ENCODE peak calls at places on chromosomes 3 and 15, in five cellular contexts. One of them, this sample, is unnamed.

GRCh38 chr15:32861741-32862140 is 143.9 kb downstream of the GREM1 start:
- DNase-seq in OCI-LY7: no peak
- DNase-seq in A549: no peak
- DNase-seq in mammary epithelial cell: peak; percentile 37
- DNase-seq in fibroblast of lung: peak; percentile 86
- DNase-seq in this sample: peak; percentile 48

GRCh38 chr15:38054488-38054887 is 120.0 kb downstream of the TMCO5A start:
- DNase-seq in OCI-LY7: no peak
- DNase-seq in A549: no peak
- DNase-seq in mammary epithelial cell: peak; percentile 66
- DNase-seq in fibroblast of lung: peak; percentile 66
- DNase-seq in this sample: no peak

GRCh38 chr3:34015204-34016142 is 217.0 kb downstream of the PDCD6IP start:
- DNase-seq in OCI-LY7: peak; percentile 36
- DNase-seq in A549: no peak
- DNase-seq in mammary epithelial cell: no peak
- DNase-seq in fibroblast of lung: peak; percentile 51
- DNase-seq in this sample: peak; percentile 85

GRCh38 chr15:100330629-100331215 is 11.1 kb downstream of the ADAMTS17 start:
- DNase-seq in OCI-LY7: peak; percentile 56
- DNase-seq in A549: no peak
- DNase-seq in mammary epithelial cell: no peak
- DNase-seq in fibroblast of lung: no peak
- DNase-seq in this sample: no peak

GRCh38 chr15:95930659-95931375 is 399.7 kb upstream of the NR2F2 start:
- DNase-seq in OCI-LY7: no peak
- DNase-seq in A549: no peak
- DNase-seq in mammary epithelial cell: no peak
- DNase-seq in fibroblast of lung: no peak
- DNase-seq in this sample: no peak

GRCh38 chr3:40691598-40691905 is 166.8 kb downstream of the ZNF621 start:
- DNase-seq in OCI-LY7: no peak
- DNase-seq in A549: no peak
- DNase-seq in mammary epithelial cell: peak; percentile 63
- DNase-seq in fibroblast of lung: no peak
- DNase-seq in this sample: no peak

GRCh38 chr15:59751552-59752413 is 62.7 kb upstream of the BNIP2 start:
- DNase-seq in OCI-LY7: peak; percentile 11
- DNase-seq in A549: peak; percentile 33
- DNase-seq in mammary epithelial cell: peak; percentile 41
- DNase-seq in fibroblast of lung: peak; percentile 3
- DNase-seq in this sample: peak; percentile 23

GRCh38 chr3:117557469-117557868 is 847.9 kb downstream of the TUSC7 start:
- DNase-seq in OCI-LY7: no peak
- DNase-seq in A549: no peak
- DNase-seq in mammary epithelial cell: no peak
- DNase-seq in fibroblast of lung: no peak
- DNase-seq in this sample: no peak

GRCh38 chr15:67225336-67225735 is 29.1 kb downstream of the AAGAB start:
- DNase-seq in OCI-LY7: no peak
- DNase-seq in A549: no peak
- DNase-seq in mammary epithelial cell: peak; percentile 78
- DNase-seq in fibroblast of lung: peak; percentile 77
- DNase-seq in this sample: no peak

GRCh38 chr3:54014067-54014466 is 108.3 kb upstream of the CACNA2D3 start:
- DNase-seq in OCI-LY7: no peak
- DNase-seq in A549: no peak
- DNase-seq in mammary epithelial cell: no peak
- DNase-seq in fibroblast of lung: no peak
- DNase-seq in this sample: peak; percentile 4

GRCh38 chr15:66704019-66704782 is 2.2 kb downstream of the SMAD6 start:
- DNase-seq in OCI-LY7: peak; percentile 60
- DNase-seq in A549: no peak
- DNase-seq in mammary epithelial cell: no peak
- DNase-seq in fibroblast of lung: no peak
- DNase-seq in this sample: no peak

GRCh38 chr3:119831941-119832371 is 50.1 kb downstream of the NR1I2 start:
- DNase-seq in OCI-LY7: no peak
- DNase-seq in A549: no peak
- DNase-seq in mammary epithelial cell: peak; percentile 39
- DNase-seq in fibroblast of lung: no peak
- DNase-seq in this sample: no peak

GRCh38 chr3:103685940-103686339 is 1251.1 kb downstream of the ZPLD1 start:
- DNase-seq in OCI-LY7: no peak
- DNase-seq in A549: no peak
- DNase-seq in mammary epithelial cell: no peak
- DNase-seq in fibroblast of lung: no peak
- DNase-seq in this sample: no peak

GRCh38 chr15:27872355-27872754 is 226.8 kb downstream of the OCA2 start:
- DNase-seq in OCI-LY7: no peak
- DNase-seq in A549: no peak
- DNase-seq in mammary epithelial cell: no peak
- DNase-seq in fibroblast of lung: no peak
- DNase-seq in this sample: no peak

GRCh38 chr3:130601662-130602061 is 84.7 kb downstream of the COL6A6 start:
- DNase-seq in OCI-LY7: no peak
- DNase-seq in A549: no peak
- DNase-seq in mammary epithelial cell: peak; percentile 23
- DNase-seq in fibroblast of lung: peak; percentile 45
- DNase-seq in this sample: no peak

GRCh38 chr3:127709320-127710060 is 36.7 kb downstream of the ABTB1 start:
- DNase-seq in OCI-LY7: no peak
- DNase-seq in A549: no peak
- DNase-seq in mammary epithelial cell: no peak
- DNase-seq in fibroblast of lung: peak; percentile 31
- DNase-seq in this sample: no peak

GRCh38 chr3:174440350-174440716 is 418.8 kb upstream of the NAALADL2 start:
- DNase-seq in OCI-LY7: peak; percentile 10
- DNase-seq in A549: no peak
- DNase-seq in mammary epithelial cell: no peak
- DNase-seq in fibroblast of lung: peak; percentile 84
- DNase-seq in this sample: peak; percentile 44

GRCh38 chr3:45145681-45146614 is at the start of gene CDCP1:
- DNase-seq in OCI-LY7: no peak
- DNase-seq in A549: peak; percentile 24
- DNase-seq in mammary epithelial cell: peak; percentile 74
- DNase-seq in fibroblast of lung: no peak
- DNase-seq in this sample: no peak

GRCh38 chr3:29384640-29385039 is 103.8 kb downstream of the RBMS3 start:
- DNase-seq in OCI-LY7: no peak
- DNase-seq in A549: no peak
- DNase-seq in mammary epithelial cell: peak; percentile 70
- DNase-seq in fibroblast of lung: peak; percentile 38
- DNase-seq in this sample: peak; percentile 30

GRCh38 chr15:37106490-37107001 is 6.2 kb upstream of the MEIS2 start:
- DNase-seq in OCI-LY7: peak; percentile 62
- DNase-seq in A549: no peak
- DNase-seq in mammary epithelial cell: no peak
- DNase-seq in fibroblast of lung: peak; percentile 63
- DNase-seq in this sample: peak; percentile 58

GRCh38 chr3:194259982-194260856 is 90.9 kb downstream of the CPN2 start:
- DNase-seq in OCI-LY7: no peak
- DNase-seq in A549: no peak
- DNase-seq in mammary epithelial cell: no peak
- DNase-seq in fibroblast of lung: peak; percentile 64
- DNase-seq in this sample: peak; percentile 21

GRCh38 chr15:82543155-82543554 is 2.9 kb upstream of the RPS17 start:
- DNase-seq in OCI-LY7: no peak
- DNase-seq in A549: no peak
- DNase-seq in mammary epithelial cell: no peak
- DNase-seq in fibroblast of lung: peak; percentile 87
- DNase-seq in this sample: no peak

GRCh38 chr3:66957357-66957756 is 40.8 kb upstream of the KBTBD8 start:
- DNase-seq in OCI-LY7: no peak
- DNase-seq in A549: no peak
- DNase-seq in mammary epithelial cell: no peak
- DNase-seq in fibroblast of lung: no peak
- DNase-seq in this sample: no peak

GRCh38 chr3:81864273-81864672 is 102.8 kb upstream of the GBE1 start:
- DNase-seq in OCI-LY7: no peak
- DNase-seq in A549: no peak
- DNase-seq in mammary epithelial cell: no peak
- DNase-seq in fibroblast of lung: no peak
- DNase-seq in this sample: no peak

GRCh38 chr3:81863714-81864113 is 102.3 kb upstream of the GBE1 start:
- DNase-seq in OCI-LY7: no peak
- DNase-seq in A549: no peak
- DNase-seq in mammary epithelial cell: no peak
- DNase-seq in fibroblast of lung: no peak
- DNase-seq in this sample: no peak

GRCh38 chr3:81859524-81859923 is 98.1 kb upstream of the GBE1 start:
- DNase-seq in OCI-LY7: no peak
- DNase-seq in A549: no peak
- DNase-seq in mammary epithelial cell: no peak
- DNase-seq in fibroblast of lung: no peak
- DNase-seq in this sample: no peak

GRCh38 chr3:81861593-81861992 is 100.1 kb upstream of the GBE1 start:
- DNase-seq in OCI-LY7: no peak
- DNase-seq in A549: no peak
- DNase-seq in mammary epithelial cell: no peak
- DNase-seq in fibroblast of lung: no peak
- DNase-seq in this sample: no peak
- TF ChIP-seq CTCF in OCI-LY7: no peak
- TF ChIP-seq CTCF in A549: no peak
- TF ChIP-seq CTCF in mammary epithelial cell: no peak
- TF ChIP-seq CTCF in fibroblast of lung: no peak
- TF ChIP-seq CTCF in this sample: no peak

GRCh38 chr15:92650256-92650655 is 5.3 kb downstream of the FAM174B start:
- DNase-seq in OCI-LY7: no peak
- DNase-seq in A549: no peak
- DNase-seq in mammary epithelial cell: no peak
- DNase-seq in fibroblast of lung: peak; percentile 15
- DNase-seq in this sample: peak; percentile 46

GRCh38 chr15:92645731-92646130 is 9.8 kb downstream of the FAM174B start:
- DNase-seq in OCI-LY7: no peak
- DNase-seq in A549: no peak
- DNase-seq in mammary epithelial cell: no peak
- DNase-seq in fibroblast of lung: no peak
- DNase-seq in this sample: no peak

GRCh38 chr15:92647467-92648163 is 8.0 kb downstream of the FAM174B start:
- DNase-seq in OCI-LY7: no peak
- DNase-seq in A549: no peak
- DNase-seq in mammary epithelial cell: no peak
- DNase-seq in fibroblast of lung: no peak
- DNase-seq in this sample: no peak

GRCh38 chr15:92646216-92646615 is 9.4 kb downstream of the FAM174B start:
- DNase-seq in OCI-LY7: no peak
- DNase-seq in A549: no peak
- DNase-seq in mammary epithelial cell: no peak
- DNase-seq in fibroblast of lung: no peak
- DNase-seq in this sample: no peak

DNA sequence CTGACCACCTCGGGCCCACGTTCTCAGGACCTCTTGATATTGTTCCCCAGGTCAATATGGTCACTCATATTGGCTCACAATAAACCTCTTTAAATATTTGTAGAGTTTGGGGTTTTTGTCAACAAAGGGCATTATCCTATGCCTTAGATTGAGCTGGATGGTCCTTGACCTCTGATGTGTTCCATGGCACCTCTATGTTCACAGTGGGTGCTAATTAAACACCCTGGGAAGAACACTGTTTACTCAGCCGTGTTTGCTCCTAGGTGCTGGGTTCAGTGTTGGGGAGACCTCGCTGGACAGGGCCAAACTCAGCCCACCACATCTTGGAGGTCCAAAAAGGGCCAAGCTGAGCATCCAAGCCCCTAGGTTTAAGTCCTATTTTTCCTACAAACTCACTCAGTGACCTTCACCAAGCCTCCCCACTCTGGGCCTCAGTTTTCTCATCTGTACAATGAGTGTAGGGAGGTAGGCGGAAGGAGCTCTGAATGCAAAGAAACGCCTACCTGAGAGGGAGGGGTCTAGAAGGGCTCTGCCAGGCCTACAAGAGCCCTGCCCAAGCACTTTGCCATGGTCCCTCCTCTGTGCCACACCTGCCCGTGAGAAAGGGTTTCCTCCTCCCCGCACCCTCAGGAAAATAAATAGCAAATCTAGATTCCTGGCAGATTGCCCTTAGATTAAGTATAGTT is 7.2 kb downstream of the FAM174B start:
- DNase-seq in OCI-LY7: no peak
- DNase-seq in A549: no peak
- DNase-seq in mammary epithelial cell: no peak
- DNase-seq in fibroblast of lung: no peak
- DNase-seq in this sample: no peak
- H3K27ac ChIP-seq in OCI-LY7: no peak overlapping the region
- H3K27ac ChIP-seq in A549: no peak overlapping the region
- H3K27ac ChIP-seq in mammary epithelial cell: no peak overlapping the region
- H3K27ac ChIP-seq in fibroblast of lung: no peak overlapping the region
- H3K27ac ChIP-seq in this sample: no peak overlapping the region

GRCh38 chr15:89936793-89937265 is 24.1 kb upstream of the ARPIN start:
- DNase-seq in OCI-LY7: no peak
- DNase-seq in A549: no peak
- DNase-seq in mammary epithelial cell: no peak
- DNase-seq in fibroblast of lung: no peak
- DNase-seq in this sample: no peak
- H3K4me3 ChIP-seq in OCI-LY7: no peak overlapping the region
- H3K4me3 ChIP-seq in A549: no peak overlapping the region
- H3K4me3 ChIP-seq in mammary epithelial cell: no peak overlapping the region
- H3K4me3 ChIP-seq in fibroblast of lung: no peak overlapping the region
- H3K4me3 ChIP-seq in this sample: no peak overlapping the region

DNA sequence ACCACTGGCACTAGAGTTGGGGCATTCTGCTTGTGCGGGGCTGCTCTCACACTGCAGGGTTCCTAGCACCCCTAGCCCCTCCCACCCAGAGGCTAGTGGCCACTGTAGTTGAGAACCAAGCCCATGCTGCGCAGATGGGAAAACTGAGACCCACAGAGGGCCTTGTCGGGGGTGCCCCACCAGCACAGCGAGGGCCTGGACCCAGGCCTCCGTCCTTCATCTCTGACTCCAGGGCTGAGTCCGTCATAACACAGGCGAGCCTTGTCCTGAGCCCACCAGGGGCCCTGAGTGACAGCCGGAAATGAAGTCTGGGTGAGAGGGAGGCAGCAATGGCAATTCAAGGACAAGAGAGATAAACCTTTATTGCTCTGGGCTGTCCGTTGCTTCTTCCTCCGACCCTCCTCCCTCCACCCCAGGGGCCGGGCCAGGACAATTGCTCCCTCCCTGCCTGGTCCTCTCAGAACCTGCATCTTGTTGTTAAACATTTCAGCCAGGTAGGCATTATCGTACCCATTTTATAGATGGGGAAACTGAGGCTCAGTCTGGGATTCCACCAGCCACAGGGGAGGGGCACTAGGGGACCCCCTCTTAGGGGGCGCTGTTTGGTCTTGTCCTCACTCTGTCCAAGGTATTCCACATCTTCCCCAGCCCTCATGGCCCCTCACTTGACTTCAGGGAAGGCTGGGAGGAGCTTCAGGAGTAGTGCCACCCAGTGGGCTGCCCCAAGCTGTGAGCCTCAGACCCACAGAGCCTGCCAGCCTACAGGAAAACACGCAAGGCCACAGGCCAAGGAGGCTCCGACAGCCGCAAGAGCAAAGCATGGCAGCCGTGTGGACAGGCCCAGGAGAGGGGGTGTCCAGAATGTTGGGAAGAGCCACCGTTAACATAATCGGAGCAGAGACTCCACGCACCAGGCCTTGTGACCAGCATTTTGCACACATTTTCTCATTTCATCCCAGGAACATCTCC is 4.4 kb upstream of the GRIP2 start:
- DNase-seq in OCI-LY7: no peak
- DNase-seq in A549: no peak
- DNase-seq in mammary epithelial cell: no peak
- DNase-seq in fibroblast of lung: no peak
- DNase-seq in this sample: no peak
- TF ChIP-seq CTCF in OCI-LY7: peak; percentile 33
- TF ChIP-seq CTCF in A549: no peak
- TF ChIP-seq CTCF in mammary epithelial cell: no peak
- TF ChIP-seq CTCF in fibroblast of lung: no peak
- TF ChIP-seq CTCF in this sample: no peak

GRCh38 chr3:141797167-141797773 is 34.1 kb downstream of the GRK7 start:
- DNase-seq in OCI-LY7: no peak
- DNase-seq in A549: no peak
- DNase-seq in mammary epithelial cell: no peak
- DNase-seq in fibroblast of lung: peak; percentile 46
- DNase-seq in this sample: peak; percentile 73
- H3K27ac ChIP-seq in OCI-LY7: peak overlapping the region; percentile 26
- H3K27ac ChIP-seq in A549: no peak overlapping the region
- H3K27ac ChIP-seq in mammary epithelial cell: no peak overlapping the region
- H3K27ac ChIP-seq in fibroblast of lung: peak overlapping the region; percentile 55
- H3K27ac ChIP-seq in this sample: peak overlapping the region; percentile 67